ENCODE peak calls at places on chromosomes 12 and 14, in eight cellular contexts. G is lower lobe of right lung; A is H54; Y is Panc1; L is MG63; S is stimulated activated CD4-positive, alpha-beta T cell treated with anti-CD3 and anti-CD28 coated beads, TNF-alpha, amount 100 ng/mL, for 24 hours; C is NCI-H748 treated with DMSO at 0.1 percent for 48 hours; P is esophagus squamous epithelium. D is an unnamed sample.

GRCh38 chr12:132148368-132149045 is 4.2 kb downstream of the NOC4L start:
- DNase-seq in G (no peak), A (no peak), Y (no peak), L (no peak), S (no peak), C (no peak), P (no peak), D (no peak)

GRCh38 chr14:23362200-23362599 is 2.8 kb downstream of the EFS start:
- DNase-seq in G (no peak), A (no peak), Y (no peak), L (no peak), S (no peak), C (no peak), P (no peak), D (no peak)

GRCh38 chr12:131832393-131833231 is 4.4 kb downstream of the MMP17 start:
- DNase-seq in G (peak), A (peak), Y (no peak), L (peak), S (no peak), C (peak), P (no peak), D (no peak)

GRCh38 chr12:1629338-1630080 is 478 bp downstream of the WNT5B start:
- DNase-seq in G (no peak), A (no peak), Y (no peak), L (no peak), S (no peak), C (no peak), P (no peak), D (no peak)

GRCh38 chr14:45252356-45253069 is 489 bp downstream of the MIS18BP1 start:
- DNase-seq in G (no peak), A (no peak), Y (no peak), L (no peak), S (no peak), C (no peak), P (no peak), D (no peak)

GRCh38 chr12:130419116-130419515 is 81.4 kb downstream of the PIWIL1 start:
- DNase-seq in G (no peak), A (no peak), Y (no peak), L (no peak), S (no peak), C (no peak), P (no peak), D (no peak)

GRCh38 chr14:22052795-22053194 is 379.2 kb upstream of the OR4E1 start:
- DNase-seq in G (no peak), A (no peak), Y (no peak), L (no peak), S (no peak), C (no peak), P (no peak), D (no peak)

GRCh38 chr12:19299765-19300164 is 139.5 kb upstream of the AEBP2 start:
- DNase-seq in G (no peak), A (no peak), Y (no peak), L (no peak), S (no peak), C (no peak), P (no peak), D (no peak)

GRCh38 chr14:90545966-90546751 is 149.3 kb downstream of the CALM1 start:
- DNase-seq in G (peak), A (no peak), Y (no peak), L (peak), S (no peak), C (no peak), P (no peak), D (no peak)

GRCh38 chr12:56905852-56906251 is 28.4 kb downstream of the SDR9C7 start:
- DNase-seq in G (no peak), A (no peak), Y (no peak), L (no peak), S (no peak), C (no peak), P (no peak), D (no peak)

GRCh38 chr12:79685068-79685467 is 5.7 kb downstream of the PAWR start:
- DNase-seq in G (no peak), A (no peak), Y (no peak), L (no peak), S (no peak), C (no peak), P (no peak), D (no peak)

GRCh38 chr12:90235642-90236041 is 527.0 kb upstream of the ATP2B1 start:
- DNase-seq in G (no peak), A (no peak), Y (no peak), L (no peak), S (no peak), C (no peak), P (no peak), D (peak)

GRCh38 chr12:98903875-98904274 is 258.8 kb downstream of the APAF1 start:
- DNase-seq in G (no peak), A (no peak), Y (no peak), L (no peak), S (no peak), C (no peak), P (no peak), D (no peak)

GRCh38 chr12:202081-202731 is 11.8 kb downstream of the SLC6A12 start:
- DNase-seq in G (peak), A (no peak), Y (no peak), L (peak), S (no peak), C (peak), P (no peak), D (no peak)

GRCh38 chr14:44300911-44301310 is 206.2 kb downstream of the FSCB start:
- DNase-seq in G (no peak), A (no peak), Y (no peak), L (no peak), S (no peak), C (peak), P (no peak), D (no peak)

GRCh38 chr14:73723411-73723798 is 9.2 kb upstream of the PNMA1 start:
- DNase-seq in G (no peak), A (no peak), Y (no peak), L (no peak), S (no peak), C (no peak), P (no peak), D (no peak)

GRCh38 chr12:50509009-50509663 is 4.4 kb downstream of the DIP2B start:
- DNase-seq in G (no peak), A (no peak), Y (no peak), L (no peak), S (no peak), C (no peak), P (no peak), D (no peak)

GRCh38 chr14:31228533-31228932 is 20.9 kb upstream of the HECTD1 start:
- DNase-seq in G (no peak), A (no peak), Y (no peak), L (no peak), S (no peak), C (no peak), P (no peak), D (no peak)

GRCh38 chr14:104296388-104297312 is 158.3 kb downstream of the KIF26A start:
- DNase-seq in G (peak), A (no peak), Y (no peak), L (no peak), S (no peak), C (no peak), P (no peak), D (no peak)

GRCh38 chr12:18752280-18752920 is 14.5 kb downstream of the CAPZA3 start:
- DNase-seq in G (no peak), A (no peak), Y (no peak), L (peak), S (no peak), C (no peak), P (no peak), D (no peak)

GRCh38 chr14:52395728-52396127 is 81.6 kb downstream of the PTGER2 start:
- DNase-seq in G (no peak), A (no peak), Y (no peak), L (no peak), S (no peak), C (no peak), P (no peak), D (no peak)

GRCh38 chr12:97659117-97659880 is 196.7 kb downstream of the RMST start:
- DNase-seq in G (no peak), A (no peak), Y (no peak), L (no peak), S (no peak), C (no peak), P (no peak), D (no peak)

GRCh38 chr12:57460457-57461325 is 1.1 kb downstream of the GLI1 start:
- DNase-seq in G (no peak), A (no peak), Y (no peak), L (no peak), S (no peak), C (no peak), P (no peak), D (no peak)

GRCh38 chr14:52951730-52952481 is 1.1 kb upstream of the FERMT2 start:
- DNase-seq in G (no peak), A (peak), Y (peak), L (peak), S (no peak), C (peak), P (no peak), D (no peak)

GRCh38 chr12:47205532-47206449 is 126.0 kb upstream of the AMIGO2 start:
- DNase-seq in G (no peak), A (no peak), Y (no peak), L (no peak), S (no peak), C (no peak), P (no peak), D (no peak)

GRCh38 chr12:50394469-50395029 is 1.9 kb downstream of the FAM186A start:
- DNase-seq in G (no peak), A (no peak), Y (no peak), L (no peak), S (no peak), C (no peak), P (no peak), D (no peak)

GRCh38 chr12:51922762-51923505 is 15.6 kb downstream of the ACVRL1 start:
- DNase-seq in G (peak), A (no peak), Y (no peak), L (peak), S (no peak), C (no peak), P (no peak), D (no peak)

GRCh38 chr12:89179983-89180382 is 172.3 kb downstream of the DUSP6 start:
- DNase-seq in G (no peak), A (no peak), Y (no peak), L (peak), S (no peak), C (peak), P (no peak), D (peak)

GRCh38 chr12:9180810-9181209 is 27.4 kb downstream of the PZP start:
- DNase-seq in G (no peak), A (no peak), Y (no peak), L (no peak), S (no peak), C (no peak), P (no peak), D (no peak)

GRCh38 chr14:56630707-56631106 is 51.1 kb downstream of the TMEM260 start:
- DNase-seq in G (no peak), A (no peak), Y (no peak), L (no peak), S (no peak), C (no peak), P (no peak), D (no peak)

GRCh38 chr12:93634416-93634815 is 42.8 kb upstream of the CRADD start:
- DNase-seq in G (no peak), A (no peak), Y (no peak), L (no peak), S (no peak), C (no peak), P (no peak), D (no peak)

GRCh38 chr12:48160807-48161206 is 3.5 kb upstream of the ASB8 start:
- DNase-seq in G (no peak), A (no peak), Y (no peak), L (peak), S (no peak), C (no peak), P (no peak), D (no peak)

GRCh38 chr12:108342985-108343384 is 3.9 kb upstream of the CMKLR1 start:
- DNase-seq in G (no peak), A (no peak), Y (no peak), L (peak), S (no peak), C (no peak), P (no peak), D (no peak)

GRCh38 chr14:104978774-104979691 is 859 bp upstream of the AHNAK2 start:
- DNase-seq in G (peak), A (no peak), Y (no peak), L (no peak), S (no peak), C (no peak), P (no peak), D (no peak)

GRCh38 chr14:31920003-31920402 is 157.1 kb upstream of the ARHGAP5 start:
- DNase-seq in G (no peak), A (no peak), Y (no peak), L (no peak), S (no peak), C (no peak), P (no peak), D (no peak)

GRCh38 chr12:95218852-95219171 is 1.2 kb downstream of the VEZT start:
- DNase-seq in G (no peak), A (no peak), Y (no peak), L (no peak), S (no peak), C (peak), P (no peak), D (no peak)

GRCh38 chr14:61530896-61531295 is 164.4 kb upstream of the HIF1A start:
- DNase-seq in G (no peak), A (no peak), Y (no peak), L (no peak), S (no peak), C (no peak), P (no peak), D (no peak)

GRCh38 chr12:32217354-32218310 is 111.0 kb downstream of the BICD1 start:
- DNase-seq in G (peak), A (peak), Y (no peak), L (peak), S (no peak), C (no peak), P (no peak), D (peak)

GRCh38 chr14:77641534-77642341 is 25.3 kb upstream of the SPTLC2 start:
- DNase-seq in G (peak), A (no peak), Y (no peak), L (peak), S (peak), C (no peak), P (no peak), D (no peak)

D was measured in keratinocyte.